ENCODE peak calls at places on chromosomes 1 and 21, in seven cellular contexts. V is WTC11; M is AG04450; W is thoracic aorta; P is T-helper 2 cell; D is HFFc6; Z is effector memory CD8-positive, alpha-beta T cell. F is an unnamed sample.

GRCh38 chr1:26787706-26788514 is at the start of gene PIGV:
- DNase-seq in M (no peak), P (peak; percentile 79), Z (peak; percentile 80), W (peak; percentile 42), V (peak; percentile 89), D (peak; percentile 70), F (peak; percentile 97)

GRCh38 chr1:45016767-45017166 is 4.7 kb downstream of the UROD start:
- DNase-seq in P (no peak), W (no peak), D (no peak), Z (no peak), V (no peak), M (no peak), F (no peak)

GRCh38 chr1:182119631-182120030 is 58.1 kb upstream of the ZNF648 start:
- DNase-seq in D (no peak), W (no peak), Z (no peak), P (no peak), M (no peak), V (no peak), F (no peak)

GRCh38 chr1:83931658-83932253 is 67.2 kb downstream of the TTLL7 start:
- DNase-seq in P (no peak), D (peak; percentile 61), Z (peak; percentile 9), W (no peak), V (no peak), M (no peak), F (peak; percentile 49)

GRCh38 chr1:246592695-246593094 is 26.4 kb downstream of the CNST start:
- DNase-seq in Z (no peak), P (no peak), W (no peak), V (no peak), M (peak; percentile 88), D (peak; percentile 93), F (no peak)

GRCh38 chr1:225694151-225694603 is 41.3 kb upstream of the ENAH start:
- DNase-seq in Z (no peak), V (no peak), W (no peak), P (no peak), M (no peak), D (no peak), F (peak; percentile 72)

GRCh38 chr1:214441119-214441518 is 110.3 kb downstream of the PTPN14 start:
- DNase-seq in W (no peak), Z (no peak), P (no peak), V (no peak), D (peak; percentile 96), M (no peak), F (no peak)

GRCh38 chr21:28444567-28444966 is 548.1 kb downstream of the LTN1 start:
- DNase-seq in W (no peak), M (no peak), D (peak; percentile 55), P (no peak), Z (no peak), V (no peak), F (no peak)

GRCh38 chr1:93079685-93080141 is 630 bp downstream of the MTF2 start:
- DNase-seq in D (no peak), W (no peak), V (peak; percentile 53), M (no peak), P (no peak), Z (no peak), F (peak; percentile 50)

GRCh38 chr1:184014271-184014670 is 23.3 kb downstream of the COLGALT2 start:
- DNase-seq in Z (no peak), P (no peak), M (no peak), W (no peak), D (no peak), V (no peak), F (no peak)

GRCh38 chr1:170881268-170882265 is 53.8 kb upstream of the MROH9 start:
- DNase-seq in M (no peak), W (no peak), D (peak; percentile 48), V (no peak), Z (no peak), P (no peak), F (no peak)

GRCh38 chr21:31912501-31912900 is 39.7 kb downstream of the HUNK start:
- DNase-seq in P (no peak), D (no peak), W (no peak), M (no peak), V (no peak), Z (no peak), F (no peak)

GRCh38 chr1:38677756-38678155 is 181.8 kb downstream of the RRAGC start:
- DNase-seq in W (no peak), M (no peak), D (no peak), P (no peak), V (no peak), Z (no peak), F (no peak)

GRCh38 chr1:160864173-160864572 is 1.5 kb upstream of the CD244 start:
- DNase-seq in M (no peak), Z (no peak), V (no peak), P (no peak), D (no peak), W (no peak), F (no peak)

GRCh38 chr1:193355179-193355578 is 168.8 kb upstream of the B3GALT2 start:
- DNase-seq in V (no peak), Z (no peak), M (no peak), P (no peak), D (peak; percentile 12), W (no peak), F (no peak)

GRCh38 chr21:44847261-44848056 is 26.0 kb downstream of the PTTG1IP start:
- DNase-seq in P (no peak), D (no peak), Z (no peak), W (no peak), V (no peak), M (no peak), F (no peak)

GRCh38 chr21:25586242-25586805 is 21.0 kb downstream of the MRPL39 start:
- DNase-seq in V (no peak), Z (no peak), M (no peak), P (no peak), D (no peak), W (no peak), F (no peak)

GRCh38 chr1:153677718-153678518 is 570 bp upstream of the NPR1 start:
- DNase-seq in D (no peak), V (peak; percentile 78), M (no peak), W (no peak), P (no peak), Z (peak; percentile 27), F (peak; percentile 86)

GRCh38 chr1:89855413-89856123 is 34.7 kb downstream of the LRRC8D start:
- DNase-seq in D (peak; percentile 47), Z (no peak), M (no peak), P (no peak), W (no peak), V (no peak), F (no peak)

GRCh38 chr1:53413175-53414001 is 45.8 kb upstream of the DMRTB1 start:
- DNase-seq in D (peak; percentile 74), P (peak; percentile 32), M (peak; percentile 33), V (no peak), W (no peak), Z (peak; percentile 48), F (no peak)

GRCh38 chr1:30603081-30603858 is 120.1 kb downstream of the MATN1 start:
- DNase-seq in W (no peak), D (no peak), V (no peak), Z (no peak), P (no peak), M (no peak), F (no peak)

GRCh38 chr1:153527023-153527724 is 8.6 kb downstream of the S100A6 start:
- DNase-seq in P (no peak), W (no peak), V (no peak), D (no peak), M (no peak), Z (no peak), F (no peak)

GRCh38 chr1:223831755-223832636 is 13.8 kb downstream of the TP53BP2 start:
- DNase-seq in Z (no peak), P (no peak), V (no peak), W (no peak), M (no peak), D (peak; percentile 81), F (peak; percentile 19)

GRCh38 chr1:18396247-18396646 is 84.5 kb upstream of the KLHDC7A start:
- DNase-seq in W (no peak), M (no peak), P (no peak), Z (no peak), D (peak; percentile 5), V (no peak), F (no peak)

GRCh38 chr1:203295796-203296195 is 9.5 kb upstream of the BTG2 start:
- DNase-seq in V (no peak), P (no peak), W (no peak), M (no peak), D (no peak), Z (no peak), F (no peak)

GRCh38 chr1:94807742-94808491 is 12.2 kb upstream of the SLC44A3 start:
- DNase-seq in M (no peak), P (no peak), W (no peak), D (no peak), V (no peak), Z (no peak), F (no peak)

F was measured in SK-N-SH.